ENCODE peak calls at places on chromosomes 5 and 9, in eight cellular contexts. G, T, D, L, M, Z, N and J are unnamed samples.

GRCh38 chr9:106918825-106919509 is 56.0 kb downstream of the ZNF462 start:
- DNase-seq in M (no peak), D (no peak), T (no peak), N (no peak), Z (peak; percentile 34), L (no peak), G (no peak), J (no peak)

GRCh38 chr9:86795861-86796497 is 151.3 kb downstream of the GAS1 start:
- DNase-seq in N (peak; percentile 56), D (no peak), L (peak; percentile 38), Z (peak; percentile 57), T (no peak), G (peak; percentile 93), M (no peak), J (peak; percentile 10)

GRCh38 chr5:133244242-133244641 is 192.4 kb downstream of the HSPA4 start:
- DNase-seq in Z (no peak), D (peak; percentile 24), N (no peak), M (no peak), G (peak; percentile 39), L (no peak), T (no peak), J (no peak)

GRCh38 chr9:112861638-112862555 is 28.8 kb downstream of the SLC46A2 start:
- DNase-seq in Z (peak; percentile 61), G (peak; percentile 39), N (peak; percentile 27), T (no peak), D (no peak), L (peak; percentile 56), M (no peak), J (no peak)

GRCh38 chr5:134086943-134087305 is 27.6 kb upstream of the TCF7 start:
- DNase-seq in D (no peak), Z (no peak), L (no peak), G (no peak), T (no peak), N (no peak), M (peak; percentile 69), J (no peak)

GRCh38 chr9:94912700-94913249 is 186.3 kb downstream of the AOPEP start:
- DNase-seq in L (peak; percentile 30), T (no peak), Z (no peak), D (no peak), N (no peak), G (no peak), M (no peak), J (no peak)

GRCh38 chr5:91179018-91179417 is 204.1 kb downstream of the ARRDC3 start:
- DNase-seq in D (no peak), M (no peak), L (no peak), T (no peak), N (no peak), G (peak; percentile 61), Z (no peak), J (no peak)

GRCh38 chr5:112757468-112758208 is 20.0 kb downstream of the APC start:
- DNase-seq in M (no peak), D (no peak), L (no peak), Z (no peak), T (no peak), N (no peak), G (peak; percentile 80), J (no peak)

GRCh38 chr5:176775409-176775808 is 35.0 kb upstream of the UNC5A start:
- DNase-seq in G (no peak), Z (no peak), D (no peak), L (no peak), M (no peak), N (no peak), T (no peak), J (no peak)

GRCh38 chr5:139631520-139632165 is 16.5 kb upstream of the CXXC5 start:
- DNase-seq in G (peak; percentile 40), M (no peak), N (no peak), D (no peak), Z (no peak), L (no peak), T (no peak), J (no peak)

GRCh38 chr9:82681809-82682208 is 381.1 kb downstream of the RASEF start:
- DNase-seq in M (no peak), G (no peak), D (no peak), L (no peak), Z (no peak), N (no peak), T (no peak), J (no peak)

GRCh38 chr9:106387965-106388364 is 475.0 kb upstream of the ZNF462 start:
- DNase-seq in M (no peak), T (no peak), G (no peak), N (no peak), L (no peak), D (no peak), Z (no peak), J (no peak)

GRCh38 chr9:36788534-36788933 is 215.8 kb downstream of the MELK start:
- DNase-seq in L (no peak), G (no peak), M (no peak), T (no peak), N (no peak), Z (no peak), D (no peak), J (no peak)

GRCh38 chr9:16867571-16868311 is 2.7 kb downstream of the BNC2 start:
- DNase-seq in Z (no peak), T (peak; percentile 0), N (no peak), G (peak; percentile 78), M (no peak), D (no peak), L (no peak), J (no peak)

GRCh38 chr5:149857499-149857898 is 87.1 kb downstream of the PDE6A start:
- DNase-seq in G (peak; percentile 75), Z (peak; percentile 86), M (no peak), N (peak; percentile 89), L (peak; percentile 66), D (peak; percentile 51), T (no peak), J (peak; percentile 53)

GRCh38 chr9:35998333-35998732 is 38.4 kb upstream of the RECK start:
- DNase-seq in D (no peak), M (no peak), N (no peak), L (no peak), G (no peak), Z (no peak), T (no peak), J (no peak)

GRCh38 chr9:85898288-85898802 is 42.6 kb upstream of the NAA35 start:
- DNase-seq in G (no peak), D (no peak), M (no peak), L (no peak), N (no peak), Z (no peak), T (no peak), J (no peak)

GRCh38 chr9:14111670-14112069 is 202.3 kb downstream of the NFIB start:
- DNase-seq in G (peak; percentile 74), N (no peak), D (no peak), Z (no peak), T (no peak), M (no peak), L (no peak), J (no peak)

GRCh38 chr9:6052520-6052919 is 37.1 kb upstream of the RANBP6 start:
- DNase-seq in N (no peak), T (no peak), G (no peak), M (no peak), Z (no peak), L (no peak), D (no peak), J (no peak)

GRCh38 chr5:178551059-178551458 is 39.1 kb downstream of the COL23A1 start:
- DNase-seq in D (no peak), T (no peak), G (peak; percentile 57), L (no peak), M (no peak), N (no peak), Z (no peak), J (no peak)

GRCh38 chr9:14797442-14797841 is 74.9 kb upstream of the CER1 start:
- DNase-seq in G (peak; percentile 30), M (no peak), L (no peak), T (no peak), Z (no peak), N (no peak), D (no peak), J (no peak)

GRCh38 chr9:134325096-134325812 is 1.0 kb upstream of the RXRA start:
- DNase-seq in D (no peak), N (peak; percentile 61), T (no peak), Z (peak; percentile 57), L (peak; percentile 51), G (peak; percentile 49), M (no peak), J (peak; percentile 87)

GRCh38 chr5:169788168-169788567 is 151.1 kb downstream of the DOCK2 start:
- DNase-seq in N (no peak), T (peak; percentile 5), D (no peak), Z (no peak), G (peak; percentile 56), L (no peak), M (no peak), J (no peak)

GRCh38 chr9:114236391-114237138 is 81.2 kb downstream of the COL27A1 start:
- DNase-seq in T (no peak), M (no peak), Z (no peak), D (no peak), N (no peak), L (no peak), G (no peak), J (no peak)

GRCh38 chr9:137772281-137772873 is 105.2 kb upstream of the CACNA1B start:
- DNase-seq in D (no peak), G (no peak), N (no peak), Z (no peak), L (no peak), T (no peak), M (no peak), J (no peak)

DNA sequence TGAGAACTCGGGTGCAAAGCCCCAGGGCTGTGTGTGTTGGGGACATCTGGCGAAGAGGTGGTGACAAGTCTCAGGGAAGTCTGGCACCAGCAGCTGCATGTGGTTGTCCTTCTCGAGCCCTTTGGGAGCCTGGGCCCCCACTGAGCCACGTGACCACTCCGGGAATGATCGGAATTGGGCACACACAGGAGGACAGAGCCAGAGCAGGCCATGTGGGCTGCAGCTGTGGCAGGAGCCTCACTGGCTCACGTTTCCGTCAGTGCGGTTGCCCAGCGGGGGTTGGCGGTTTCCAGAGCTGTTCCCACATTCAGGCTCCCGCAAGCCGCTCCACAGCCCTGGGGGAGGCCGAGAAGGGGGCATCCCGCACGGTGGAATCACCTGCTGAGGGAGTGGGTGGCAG is 6.8 kb upstream of the CEL start:
- DNase-seq in D (peak; percentile 66), L (no peak), G (peak; percentile 8), N (peak; percentile 83), T (no peak), Z (peak; percentile 93), M (no peak), J (no peak)
- H3K36me3 ChIP-seq in D (peaks cover 66% of the 10 kb centered on the region), L (peaks cover 6% of the 10 kb centered on the region), G (peaks cover 24% of the 10 kb centered on the region), N (peaks cover 76% of the 10 kb centered on the region), T (peaks cover 28% of the 10 kb centered on the region), Z (peaks cover 69% of the 10 kb centered on the region), M (peaks cover 15% of the 10 kb centered on the region), J (peaks cover 48% of the 10 kb centered on the region)

GRCh38 chr9:11159318-11159862 is 546.6 kb upstream of the PTPRD start:
- DNase-seq in G (no peak), N (no peak), L (no peak), M (no peak), T (no peak), D (no peak), Z (no peak), J (no peak)
- H3K9me3 ChIP-seq in G (no peaks in the 10 kb centered on the region), N (peaks cover 31% of the 10 kb centered on the region), L (peaks cover 10% of the 10 kb centered on the region), M (no peaks in the 10 kb centered on the region), T (no peaks in the 10 kb centered on the region), D (no peaks in the 10 kb centered on the region), Z (peaks cover 24% of the 10 kb centered on the region), J (no peaks in the 10 kb centered on the region)

GRCh38 chr5:77073667-77074066 is 13.4 kb downstream of the ZBED3 start:
- DNase-seq in L (no peak), Z (no peak), D (no peak), M (no peak), N (no peak), T (no peak), G (peak; percentile 50), J (no peak)
- H3K36me3 ChIP-seq in L (peaks cover 5% of the 10 kb centered on the region), Z (peaks cover 4% of the 10 kb centered on the region), D (no peaks in the 10 kb centered on the region), M (no peaks in the 10 kb centered on the region), N (peaks cover 5% of the 10 kb centered on the region), T (peaks cover 2% of the 10 kb centered on the region), G (no peaks in the 10 kb centered on the region), J (no peaks in the 10 kb centered on the region)

GRCh38 chr5:141382469-141383294 is at the start of gene PCDHGA7:
- DNase-seq in M (no peak), L (no peak), Z (no peak), T (no peak), N (no peak), G (peak; percentile 54), D (no peak), J (peak; percentile 22)
- H3K9me3 ChIP-seq in M (peaks cover 4% of the 10 kb centered on the region), L (peaks cover 34% of the 10 kb centered on the region), Z (peaks cover 100% of the 10 kb centered on the region), T (peaks cover 2% of the 10 kb centered on the region), N (peaks cover 100% of the 10 kb centered on the region), G (peaks cover 2% of the 10 kb centered on the region), D (no peaks in the 10 kb centered on the region), J (no peaks in the 10 kb centered on the region)